ENCODE peak calls at places on chromosomes 12 and 14, in four cellular contexts. E is progenitor cell of endocrine pancreas; Q is stimulated activated CD8-positive, alpha-beta memory T cell treated with anti-CD3 and anti-CD28 coated beads, Interleukin-4, amount 100 ng/mL, for 4 hours; G is ELF-1. M is an unnamed sample.

GRCh38 chr12:115035536-115036107 is 351.6 kb upstream of the TBX3 start:
- DNase-seq in E (no peak), Q (no peak), G (peak; percentile 88), M (no peak)

GRCh38 chr14:55807059-55807499 is 227.1 kb downstream of the KTN1 start:
- DNase-seq in E (no peak), Q (peak; percentile 43), G (no peak), M (no peak)

GRCh38 chr12:25320123-25321006 is 69.6 kb upstream of the KRAS start:
- DNase-seq in E (no peak), Q (no peak), G (no peak), M (no peak)

GRCh38 chr12:57632369-57632897 is 568 bp downstream of the B4GALNT1 start:
- DNase-seq in E (no peak), Q (no peak), G (peak; percentile 44), M (peak; percentile 60)

GRCh38 chr12:26187429-26187828 is 7.9 kb upstream of the SSPN start:
- DNase-seq in E (no peak), Q (no peak), G (no peak), M (peak; percentile 65)

GRCh38 chr12:68451261-68452091 is 119.3 kb upstream of the MDM1 start:
- DNase-seq in E (no peak), Q (no peak), G (peak; percentile 79), M (no peak)

GRCh38 chr12:3135522-3136461 is 58.6 kb downstream of the TSPAN9 start:
- DNase-seq in E (peak; percentile 52), Q (no peak), G (peak; percentile 94), M (peak; percentile 91)

GRCh38 chr12:129941646-129942045 is 37.8 kb upstream of the TMEM132D start:
- DNase-seq in E (no peak), Q (no peak), G (no peak), M (no peak)

GRCh38 chr12:26255893-26256645 is 60.7 kb downstream of the SSPN start:
- DNase-seq in E (no peak), Q (no peak), G (no peak), M (no peak)

GRCh38 chr12:49059385-49060232 is 985 bp downstream of the KMT2D start:
- DNase-seq in E (peak; percentile 32), Q (no peak), G (peak; percentile 57), M (peak; percentile 70)

GRCh38 chr12:2256453-2256852 is 203.7 kb downstream of the CACNA1C start:
- DNase-seq in E (no peak), Q (no peak), G (no peak), M (no peak)

GRCh38 chr12:107660861-107661415 is 24.7 kb upstream of the PWP1 start:
- DNase-seq in E (no peak), Q (no peak), G (peak; percentile 22), M (peak; percentile 58)

GRCh38 chr14:54364555-54365415 is 32.0 kb upstream of the CDKN3 start:
- DNase-seq in E (no peak), Q (no peak), G (no peak), M (no peak)

M was measured in GM23338.